ENCODE peak calls at places on chromosomes 11 and 22, in nine cellular contexts. L is EH, C is T-helper 9 cell, K is NCI-H460, H is posterior vena cava, B is anterior cingulate cortex, J is putamen, U is colonic mucosa, D is substantia nigra. Q is an unnamed sample.

GRCh38 chr22:17919276-17920144 is 104.9 kb downstream of the MICAL3 start:
- DNase-seq in C (no peak), D (no peak), L (no peak), J (no peak), B (no peak), H (no peak), K (no peak), U (peak), Q (no peak)

GRCh38 chr11:124740277-124740882 is 638 bp downstream of the NRGN start:
- DNase-seq in D (no peak), B (no peak), H (no peak), C (no peak), J (no peak), U (no peak), L (peak), K (no peak), Q (no peak)

GRCh38 chr11:31818874-31819331 is 7.8 kb upstream of the PAX6 start:
- DNase-seq in D (no peak), B (no peak), C (no peak), J (no peak), H (no peak), K (no peak), L (no peak), U (no peak), Q (no peak)

GRCh38 chr22:46549565-46549840 is 12.1 kb upstream of the CELSR1 start:
- DNase-seq in H (peak), B (no peak), C (no peak), U (no peak), D (no peak), K (no peak), L (no peak), J (no peak), Q (no peak)

GRCh38 chr11:107018274-107018901 is at the start of gene GUCY1A2:
- DNase-seq in D (peak), U (no peak), L (peak), H (peak), K (no peak), C (no peak), J (peak), B (no peak), Q (peak)

GRCh38 chr11:67062526-67063373 is 6.1 kb downstream of the RHOD start:
- DNase-seq in L (no peak), B (no peak), H (no peak), U (no peak), J (no peak), C (no peak), D (no peak), K (no peak), Q (no peak)

GRCh38 chr22:46537221-46537945 is at the start of gene CELSR1:
- DNase-seq in J (no peak), C (no peak), L (peak), B (no peak), H (no peak), K (no peak), D (no peak), U (peak), Q (peak)

GRCh38 chr22:34993548-34993947 is 72.4 kb upstream of the ISX start:
- DNase-seq in C (no peak), K (no peak), D (no peak), U (no peak), H (no peak), J (no peak), L (peak), B (no peak), Q (no peak)

GRCh38 chr11:18612394-18612793 is 12.8 kb downstream of the MISFA start:
- DNase-seq in C (no peak), J (no peak), U (no peak), B (no peak), D (no peak), K (no peak), L (no peak), H (no peak), Q (no peak)

GRCh38 chr11:86183694-86184093 is 60.9 kb upstream of the EED start:
- DNase-seq in C (no peak), K (no peak), L (peak), B (no peak), H (no peak), U (no peak), J (no peak), D (no peak), Q (no peak)

GRCh38 chr11:23423119-23423518 is 562.8 kb upstream of the CCDC179 start:
- DNase-seq in U (no peak), K (no peak), H (no peak), L (peak), J (no peak), D (no peak), C (no peak), B (no peak), Q (no peak)

GRCh38 chr11:81987829-81988472 is 745.7 kb downstream of the FAM181B start:
- DNase-seq in C (no peak), D (no peak), U (no peak), J (no peak), K (no peak), B (no peak), L (no peak), H (peak), Q (no peak)

GRCh38 chr11:91459840-91460239 is 764.8 kb upstream of the FAT3 start:
- DNase-seq in H (no peak), B (no peak), K (no peak), D (no peak), C (no peak), U (no peak), L (no peak), J (no peak), Q (no peak)

GRCh38 chr11:66971483-66971882 is 3.6 kb upstream of the C11orf86 start:
- DNase-seq in B (no peak), U (no peak), L (peak), C (no peak), H (no peak), J (no peak), D (no peak), K (no peak), Q (no peak)

GRCh38 chr11:124150684-124151083 is 32.5 kb upstream of the OR10D3 start:
- DNase-seq in U (no peak), C (no peak), D (no peak), H (no peak), B (no peak), J (no peak), L (no peak), K (no peak), Q (no peak)

GRCh38 chr22:38863531-38864131 is 8.4 kb downstream of the CBX6 start:
- DNase-seq in K (no peak), C (no peak), B (no peak), H (peak), D (no peak), L (no peak), U (no peak), J (no peak), Q (no peak)

GRCh38 chr11:18650859-18651557 is 16.9 kb upstream of the SPTY2D1 start:
- DNase-seq in B (no peak), D (no peak), K (peak), J (no peak), L (peak), H (no peak), U (peak), C (peak), Q (no peak)

GRCh38 chr22:29359469-29359868 is 28.9 kb downstream of the AP1B1 start:
- DNase-seq in C (no peak), H (no peak), L (peak), B (peak), U (peak), J (no peak), D (peak), K (peak), Q (peak)

GRCh38 chr11:113904379-113905101 is at the start of gene HTR3B:
- DNase-seq in U (no peak), L (no peak), C (no peak), H (no peak), D (no peak), B (no peak), K (no peak), J (no peak), Q (no peak)

GRCh38 chr11:28176231-28176853 is 68.2 kb downstream of the METTL15 start:
- DNase-seq in L (peak), C (no peak), B (no peak), H (no peak), U (no peak), K (peak), J (no peak), D (no peak), Q (no peak)

GRCh38 chr11:1219836-1220810 is 2.7 kb upstream of the MUC5B start:
- DNase-seq in U (peak), B (no peak), D (no peak), K (no peak), C (no peak), L (no peak), J (no peak), H (peak), Q (no peak)

GRCh38 chr11:68194675-68195294 is 18.3 kb downstream of the KMT5B start:
- DNase-seq in U (no peak), C (no peak), K (no peak), J (no peak), H (no peak), L (no peak), D (no peak), B (no peak), Q (no peak)

GRCh38 chr11:112631333-112631732 is 329.9 kb upstream of the NCAM1 start:
- DNase-seq in H (no peak), C (no peak), L (no peak), B (no peak), D (no peak), J (no peak), U (no peak), K (no peak), Q (no peak)

GRCh38 chr11:126135182-126136176 is 72.8 kb upstream of the CDON start:
- DNase-seq in D (no peak), B (no peak), C (no peak), L (peak), J (no peak), H (no peak), K (no peak), U (no peak), Q (no peak)

GRCh38 chr11:12523180-12523924 is 146.0 kb downstream of the PARVA start:
- DNase-seq in D (no peak), U (no peak), K (no peak), C (no peak), L (no peak), J (no peak), H (peak), B (no peak), Q (no peak)

GRCh38 chr22:42273855-42274451 is 3.5 kb upstream of the TCF20 start:
- DNase-seq in C (no peak), B (no peak), J (no peak), H (peak), U (no peak), L (no peak), K (no peak), D (no peak), Q (no peak)

GRCh38 chr11:58285483-58286040 is 17.5 kb upstream of the OR10W1 start:
- DNase-seq in D (no peak), L (no peak), B (no peak), U (no peak), J (no peak), C (no peak), K (no peak), H (no peak), Q (no peak)

GRCh38 chr22:30572210-30572609 is 2.3 kb downstream of the GAL3ST1 start:
- DNase-seq in D (no peak), L (no peak), B (no peak), C (no peak), H (no peak), U (no peak), J (no peak), K (no peak), Q (no peak)

GRCh38 chr22:17366830-17367229 is 2.4 kb upstream of the CECR2 start:
- DNase-seq in H (no peak), D (peak), K (no peak), U (peak), C (no peak), B (peak), L (no peak), J (peak), Q (peak)

GRCh38 chr11:113531575-113532451 is 56.6 kb upstream of the DRD2 start:
- DNase-seq in J (no peak), U (no peak), K (no peak), H (no peak), L (peak), B (no peak), D (no peak), C (no peak), Q (peak)

GRCh38 chr22:50608996-50609395 is 8.4 kb downstream of the MAPK8IP2 start:
- DNase-seq in B (no peak), D (no peak), U (no peak), L (no peak), J (no peak), C (no peak), H (no peak), K (no peak), Q (no peak)

Q was measured in frontal cortex.